ENCODE peak calls at places on chromosomes 2 and 18, in nine cellular contexts. W, O, C, X, E, S, P, H and Y are unnamed samples.

GRCh38 chr18:59478591-59478990 is 119.5 kb upstream of the LMAN1 start:
- DNase-seq in W (peak), O (no peak), C (no peak), X (no peak), E (no peak), S (peak), P (no peak), H (no peak), Y (no peak)

GRCh38 chr2:209208211-209208610 is 215.6 kb upstream of the MAP2 start:
- DNase-seq in W (no peak), O (peak), C (peak), X (no peak), E (peak), S (peak), P (peak), H (peak), Y (peak)

GRCh38 chr2:52613064-52613463 is 1154.5 kb upstream of the CHAC2 start:
- DNase-seq in W (no peak), O (no peak), C (no peak), X (no peak), E (no peak), S (peak), P (no peak), H (no peak), Y (no peak)

GRCh38 chr18:73150199-73150598 is 282.4 kb upstream of the NETO1 start:
- DNase-seq in W (no peak), O (no peak), C (no peak), X (no peak), E (no peak), S (no peak), P (no peak), H (no peak), Y (no peak)

GRCh38 chr2:29430382-29431112 is 315.3 kb downstream of the CLIP4 start:
- DNase-seq in W (no peak), O (no peak), C (no peak), X (no peak), E (no peak), S (no peak), P (no peak), H (no peak), Y (no peak)

GRCh38 chr2:85342156-85342555 is 12.2 kb downstream of the RETSAT start:
- DNase-seq in W (no peak), O (no peak), C (no peak), X (no peak), E (no peak), S (no peak), P (no peak), H (no peak), Y (no peak)

GRCh38 chr2:21461754-21462153 is 338.0 kb downstream of the TDRD15 start:
- DNase-seq in W (no peak), O (no peak), C (no peak), X (no peak), E (no peak), S (no peak), P (no peak), H (no peak), Y (no peak)

GRCh38 chr2:226638576-226638975 is 161.0 kb downstream of the IRS1 start:
- DNase-seq in W (peak), O (no peak), C (no peak), X (no peak), E (no peak), S (peak), P (no peak), H (no peak), Y (no peak)

GRCh38 chr2:234864518-234864917 is 87.3 kb upstream of the SH3BP4 start:
- DNase-seq in W (no peak), O (no peak), C (no peak), X (no peak), E (no peak), S (no peak), P (no peak), H (no peak), Y (no peak)

GRCh38 chr18:741931-742512 is 29.6 kb upstream of the ENOSF1 start:
- DNase-seq in W (peak), O (peak), C (no peak), X (no peak), E (peak), S (peak), P (peak), H (no peak), Y (peak)

GRCh38 chr18:9765505-9765904 is 57.4 kb downstream of the RAB31 start:
- DNase-seq in W (no peak), O (no peak), C (no peak), X (no peak), E (no peak), S (no peak), P (no peak), H (no peak), Y (no peak)

GRCh38 chr2:46412010-46412409 is 67.4 kb upstream of the TMEM247 start:
- DNase-seq in W (no peak), O (no peak), C (no peak), X (no peak), E (no peak), S (no peak), P (no peak), H (no peak), Y (no peak)

GRCh38 chr18:57135705-57136104 is 11.2 kb upstream of the BOD1L2 start:
- DNase-seq in W (no peak), O (no peak), C (no peak), X (no peak), E (no peak), S (no peak), P (no peak), H (no peak), Y (no peak)

GRCh38 chr18:56289381-56289780 is 349.0 kb downstream of the TXNL1 start:
- DNase-seq in W (no peak), O (no peak), C (no peak), X (no peak), E (no peak), S (no peak), P (no peak), H (no peak), Y (no peak)

GRCh38 chr18:12841070-12841469 is 43.0 kb downstream of the PTPN2 start:
- DNase-seq in W (no peak), O (no peak), C (no peak), X (peak), E (no peak), S (no peak), P (no peak), H (no peak), Y (no peak)

GRCh38 chr2:10221976-10222870 is 80.5 kb upstream of the HPCAL1 start:
- DNase-seq in W (no peak), O (no peak), C (no peak), X (peak), E (no peak), S (no peak), P (no peak), H (no peak), Y (no peak)

GRCh38 chr2:150532883-150533282 is 45.4 kb upstream of the RND3 start:
- DNase-seq in W (no peak), O (no peak), C (no peak), X (no peak), E (no peak), S (peak), P (no peak), H (no peak), Y (no peak)

GRCh38 chr2:149420053-149420963 is 89.9 kb downstream of the LYPD6 start:
- DNase-seq in W (no peak), O (no peak), C (no peak), X (no peak), E (no peak), S (peak), P (no peak), H (peak), Y (no peak)

GRCh38 chr2:217247511-217247910 is 387.6 kb upstream of the TNP1 start:
- DNase-seq in W (no peak), O (no peak), C (no peak), X (no peak), E (no peak), S (no peak), P (no peak), H (no peak), Y (no peak)

GRCh38 chr2:58207189-58207588 is 33.9 kb downstream of the FANCL start:
- DNase-seq in W (no peak), O (no peak), C (no peak), X (no peak), E (no peak), S (no peak), P (no peak), H (no peak), Y (no peak)

GRCh38 chr2:138502253-138503086 is 900 bp downstream of the SPOPL start:
- DNase-seq in W (peak), O (no peak), C (no peak), X (no peak), E (peak), S (no peak), P (peak), H (no peak), Y (no peak)

GRCh38 chr18:54607213-54607934 is 16.3 kb downstream of the DYNAP start:
- DNase-seq in W (peak), O (no peak), C (peak), X (no peak), E (no peak), S (no peak), P (peak), H (peak), Y (peak)

GRCh38 chr2:69642709-69643601 is 584 bp downstream of the AAK1 start:
- DNase-seq in W (peak), O (no peak), C (peak), X (peak), E (peak), S (peak), P (peak), H (peak), Y (no peak)

GRCh38 chr2:138180691-138181386 is 216.6 kb downstream of the HNMT start:
- DNase-seq in W (no peak), O (no peak), C (no peak), X (no peak), E (no peak), S (peak), P (no peak), H (no peak), Y (no peak)

GRCh38 chr2:165197346-165197745 is 6.5 kb downstream of the SCN3A start:
- DNase-seq in W (no peak), O (no peak), C (no peak), X (no peak), E (no peak), S (no peak), P (no peak), H (no peak), Y (no peak)

GRCh38 chr2:16235747-16236146 is 295.4 kb downstream of the MYCN start:
- DNase-seq in W (no peak), O (no peak), C (no peak), X (no peak), E (no peak), S (no peak), P (no peak), H (no peak), Y (no peak)

GRCh38 chr2:195428673-195429072 is 228.4 kb upstream of the SLC39A10 start:
- DNase-seq in W (no peak), O (no peak), C (no peak), X (no peak), E (no peak), S (no peak), P (no peak), H (no peak), Y (no peak)

GRCh38 chr18:42401131-42401673 is 446.2 kb downstream of the PIK3C3 start:
- DNase-seq in W (no peak), O (no peak), C (no peak), X (no peak), E (no peak), S (no peak), P (no peak), H (no peak), Y (no peak)

GRCh38 chr2:29053223-29053622 is 21.1 kb downstream of the PCARE start:
- DNase-seq in W (no peak), O (peak), C (no peak), X (no peak), E (no peak), S (no peak), P (no peak), H (no peak), Y (no peak)

GRCh38 chr2:161107265-161107664 is 53.0 kb upstream of the TANK start:
- DNase-seq in W (no peak), O (no peak), C (no peak), X (no peak), E (no peak), S (no peak), P (no peak), H (no peak), Y (no peak)

GRCh38 chr2:168961450-168962229 is 60.5 kb downstream of the G6PC2 start:
- DNase-seq in W (peak), O (peak), C (no peak), X (no peak), E (peak), S (peak), P (peak), H (peak), Y (peak)

GRCh38 chr2:201175971-201176570 is 6.9 kb upstream of the CASP10 start:
- DNase-seq in W (no peak), O (no peak), C (no peak), X (no peak), E (no peak), S (no peak), P (no peak), H (peak), Y (no peak)

GRCh38 chr2:118059919-118060478 is 28.3 kb upstream of the INSIG2 start:
- DNase-seq in W (peak), O (no peak), C (no peak), X (no peak), E (peak), S (peak), P (no peak), H (no peak), Y (no peak)

GRCh38 chr2:148643421-148643820 is 1.1 kb upstream of the EPC2 start:
- DNase-seq in W (no peak), O (no peak), C (no peak), X (no peak), E (no peak), S (no peak), P (peak), H (no peak), Y (no peak)

GRCh38 chr18:12394428-12394827 is 13.3 kb upstream of the PRELID3A start:
- DNase-seq in W (no peak), O (no peak), C (no peak), X (peak), E (peak), S (no peak), P (peak), H (peak), Y (no peak)

GRCh38 chr2:172083725-172084483 is 1.4 kb upstream of the DLX1 start:
- DNase-seq in W (no peak), O (no peak), C (no peak), X (no peak), E (no peak), S (no peak), P (peak), H (no peak), Y (no peak)

GRCh38 chr2:61426267-61426897 is 44.5 kb downstream of the USP34 start:
- DNase-seq in W (no peak), O (peak), C (peak), X (peak), E (peak), S (peak), P (peak), H (peak), Y (no peak)

GRCh38 chr2:179861777-179862117 is 335 bp upstream of the ZNF385B start:
- DNase-seq in W (peak), O (no peak), C (no peak), X (no peak), E (peak), S (peak), P (no peak), H (no peak), Y (no peak)

DNA sequence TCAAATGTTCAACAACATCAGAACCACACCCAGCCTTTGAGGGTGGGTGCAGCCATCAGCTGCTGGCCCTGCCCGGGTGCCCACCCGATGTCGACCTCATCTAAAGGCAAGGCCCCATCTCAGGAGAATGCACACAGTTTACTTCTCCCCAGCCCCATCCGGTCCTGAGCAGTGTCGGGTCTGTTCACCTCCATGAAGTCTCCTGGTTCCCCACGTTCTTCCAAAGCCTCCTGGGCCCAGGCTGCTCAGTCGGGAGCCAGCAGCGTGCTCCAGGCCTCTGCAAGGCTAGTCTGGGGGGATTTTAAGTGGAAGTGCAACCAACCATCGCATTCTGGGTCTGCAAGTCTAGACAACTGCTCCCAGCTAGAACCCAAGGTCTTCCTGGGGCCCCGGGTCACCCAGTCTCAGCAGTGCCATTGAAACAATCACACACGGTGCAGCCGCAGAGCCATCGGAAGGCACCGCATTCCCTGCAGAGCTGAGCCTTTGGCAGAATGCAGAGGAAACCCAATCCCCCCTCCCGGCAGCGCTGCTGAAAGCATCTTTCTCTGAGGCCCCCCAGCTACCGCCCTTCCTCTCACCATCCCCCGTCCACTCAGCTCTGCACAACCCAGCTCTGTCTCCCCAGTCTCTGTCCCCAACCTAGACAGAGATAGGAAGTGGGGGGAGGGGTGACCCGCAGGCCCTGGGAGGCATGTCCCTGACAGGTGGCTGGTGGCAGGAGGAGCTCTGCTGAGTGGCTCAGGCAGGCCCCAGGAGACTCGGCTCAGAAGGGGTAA is 8.5 kb downstream of the ESPNL start:
- DNase-seq in W (no peak), O (no peak), C (no peak), X (peak), E (peak), S (no peak), P (peak), H (peak), Y (no peak)
- H3K4me3 ChIP-seq in W (no peak), O (no peak), C (no peak), X (no peak), E (peak), S (no peak), P (no peak), H (no peak), Y (no peak)

GRCh38 chr2:237196866-237197618 is 111.4 kb downstream of the COPS8 start:
- DNase-seq in W (peak), O (no peak), C (no peak), X (no peak), E (no peak), S (peak), P (no peak), H (no peak), Y (no peak)
- TF ChIP-seq CTCF in W (no peak), O (no peak), C (no peak), X (no peak), E (no peak), S (no peak), P (no peak), H (no peak), Y (no peak)

DNA sequence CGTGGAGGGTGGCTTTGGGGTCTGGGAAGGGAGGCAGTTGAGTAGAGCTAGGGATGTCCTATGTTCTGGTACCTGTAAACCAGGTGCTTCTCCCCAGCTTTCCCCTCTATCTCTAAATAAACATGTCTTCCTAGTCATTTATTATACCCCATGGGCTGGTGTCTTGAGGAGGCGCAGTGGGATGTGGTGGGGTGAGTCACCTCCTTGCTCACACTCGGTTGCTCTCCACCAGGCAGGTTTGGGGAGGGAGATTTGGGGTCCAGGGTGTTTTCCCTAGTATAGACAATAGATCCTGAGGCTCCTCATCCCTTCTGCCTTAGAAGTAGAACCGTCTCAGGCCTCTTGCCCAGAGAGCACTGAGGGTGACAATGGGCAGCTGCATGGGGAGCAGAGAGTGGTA is 5.1 kb downstream of the PSD4 start:
- DNase-seq in W (no peak), O (no peak), C (no peak), X (peak), E (no peak), S (no peak), P (peak), H (no peak), Y (no peak)
- H3K4me3 ChIP-seq in W (no peak), O (no peak), C (no peak), X (no peak), E (no peak), S (no peak), P (no peak), H (no peak), Y (no peak)

GRCh38 chr2:188495990-188496431 is 204.3 kb downstream of the GULP1 start:
- DNase-seq in W (peak), O (peak), C (no peak), X (no peak), E (no peak), S (peak), P (peak), H (no peak), Y (no peak)

GRCh38 chr2:188494906-188495305 is 203.2 kb downstream of the GULP1 start:
- DNase-seq in W (no peak), O (peak), C (no peak), X (no peak), E (no peak), S (no peak), P (no peak), H (no peak), Y (no peak)

DNA sequence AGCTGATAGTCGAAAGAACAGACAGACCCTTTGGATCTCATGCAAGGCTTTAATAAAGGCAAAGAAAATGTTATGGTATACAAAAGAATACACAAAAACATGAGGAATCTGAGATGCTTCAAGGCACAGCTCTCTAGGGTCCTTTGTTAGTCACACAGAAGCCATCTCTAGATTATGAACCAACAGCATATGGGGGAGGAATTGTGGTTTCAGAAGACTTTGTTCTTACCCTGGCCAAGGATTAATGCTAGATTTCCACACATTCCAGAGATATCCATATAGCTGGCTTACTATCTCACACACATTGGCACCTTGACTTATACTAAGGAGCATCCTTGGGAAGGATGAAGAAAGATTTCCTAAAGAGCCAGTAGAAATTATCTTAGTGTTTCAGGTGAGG is 206.1 kb downstream of the GULP1 start:
- DNase-seq in W (no peak), O (no peak), C (no peak), X (no peak), E (no peak), S (no peak), P (no peak), H (no peak), Y (no peak)
- TF ChIP-seq CTCF in W (no peak), O (no peak), C (no peak), X (no peak), E (no peak), S (no peak), P (no peak), H (no peak), Y (no peak)